ENCODE peak calls at places on chromosome 17, in six cellular contexts. One of them, this sample, is unnamed.
A peak's percentile ranks its signal among the peaks of the same experiment; 100 is the strongest.

GRCh38 chr17:62644487-62645173 is 17.2 kb downstream of the MRC2 start:
- DNase-seq in EL: no peak
- DNase-seq in astrocyte of the cerebellum: no peak
- DNase-seq in effector memory CD4-positive, alpha-beta T cell: no peak
- DNase-seq in psoas muscle: no peak
- DNase-seq in activated T-cell treated with anti-CD3 and anti-CD28 coated beads, Interleukin-2, amount 50 U/mL, for 72 hours: no peak
- DNase-seq in this sample: no peak

GRCh38 chr17:73007447-73007846 is 85.0 kb downstream of the SLC39A11 start:
- DNase-seq in EL: no peak
- DNase-seq in astrocyte of the cerebellum: no peak
- DNase-seq in effector memory CD4-positive, alpha-beta T cell: no peak
- DNase-seq in psoas muscle: no peak
- DNase-seq in activated T-cell treated with anti-CD3 and anti-CD28 coated beads, Interleukin-2, amount 50 U/mL, for 72 hours: no peak
- DNase-seq in this sample: no peak

GRCh38 chr17:17155568-17155967 is 50.6 kb downstream of the PLD6 start:
- DNase-seq in EL: no peak
- DNase-seq in astrocyte of the cerebellum: no peak
- DNase-seq in effector memory CD4-positive, alpha-beta T cell: no peak
- DNase-seq in psoas muscle: no peak
- DNase-seq in activated T-cell treated with anti-CD3 and anti-CD28 coated beads, Interleukin-2, amount 50 U/mL, for 72 hours: no peak
- DNase-seq in this sample: no peak

GRCh38 chr17:79045830-79046500 is 22.0 kb downstream of the C1QTNF1 start:
- DNase-seq in EL: peak; percentile 66
- DNase-seq in astrocyte of the cerebellum: no peak
- DNase-seq in effector memory CD4-positive, alpha-beta T cell: peak; percentile 36
- DNase-seq in psoas muscle: peak; percentile 76
- DNase-seq in activated T-cell treated with anti-CD3 and anti-CD28 coated beads, Interleukin-2, amount 50 U/mL, for 72 hours: peak; percentile 68
- DNase-seq in this sample: peak; percentile 87

GRCh38 chr17:62790554-62790953 is 17.6 kb downstream of the MARCHF10 start:
- DNase-seq in EL: peak; percentile 90
- DNase-seq in astrocyte of the cerebellum: no peak
- DNase-seq in effector memory CD4-positive, alpha-beta T cell: no peak
- DNase-seq in psoas muscle: no peak
- DNase-seq in activated T-cell treated with anti-CD3 and anti-CD28 coated beads, Interleukin-2, amount 50 U/mL, for 72 hours: no peak
- DNase-seq in this sample: no peak

GRCh38 chr17:74431568-74432483 is at the start of gene GPRC5C:
- DNase-seq in EL: no peak
- DNase-seq in astrocyte of the cerebellum: no peak
- DNase-seq in effector memory CD4-positive, alpha-beta T cell: no peak
- DNase-seq in psoas muscle: peak; percentile 79
- DNase-seq in activated T-cell treated with anti-CD3 and anti-CD28 coated beads, Interleukin-2, amount 50 U/mL, for 72 hours: peak; percentile 63
- DNase-seq in this sample: peak; percentile 95

GRCh38 chr17:82836823-82837357 is 2.9 kb downstream of the ZNF750 start:
- DNase-seq in EL: no peak
- DNase-seq in astrocyte of the cerebellum: no peak
- DNase-seq in effector memory CD4-positive, alpha-beta T cell: no peak
- DNase-seq in psoas muscle: no peak
- DNase-seq in activated T-cell treated with anti-CD3 and anti-CD28 coated beads, Interleukin-2, amount 50 U/mL, for 72 hours: no peak
- DNase-seq in this sample: no peak

GRCh38 chr17:36722121-36722902 is 120.9 kb downstream of the MRM1 start:
- DNase-seq in EL: peak; percentile 28
- DNase-seq in astrocyte of the cerebellum: no peak
- DNase-seq in effector memory CD4-positive, alpha-beta T cell: peak; percentile 49
- DNase-seq in psoas muscle: peak; percentile 54
- DNase-seq in activated T-cell treated with anti-CD3 and anti-CD28 coated beads, Interleukin-2, amount 50 U/mL, for 72 hours: peak; percentile 84
- DNase-seq in this sample: peak; percentile 71

GRCh38 chr17:979539-980405 is at the start of gene NXN:
- DNase-seq in EL: peak; percentile 76
- DNase-seq in astrocyte of the cerebellum: no peak
- DNase-seq in effector memory CD4-positive, alpha-beta T cell: peak; percentile 82
- DNase-seq in psoas muscle: peak; percentile 87
- DNase-seq in activated T-cell treated with anti-CD3 and anti-CD28 coated beads, Interleukin-2, amount 50 U/mL, for 72 hours: peak; percentile 89
- DNase-seq in this sample: peak; percentile 95

GRCh38 chr17:28702752-28703150 is 8.9 kb downstream of the PROCA1 start:
- DNase-seq in EL: no peak
- DNase-seq in astrocyte of the cerebellum: no peak
- DNase-seq in effector memory CD4-positive, alpha-beta T cell: no peak
- DNase-seq in psoas muscle: no peak
- DNase-seq in activated T-cell treated with anti-CD3 and anti-CD28 coated beads, Interleukin-2, amount 50 U/mL, for 72 hours: no peak
- DNase-seq in this sample: no peak

GRCh38 chr17:60671482-60671881 is 6.2 kb upstream of the BCAS3 start:
- DNase-seq in EL: peak; percentile 23
- DNase-seq in astrocyte of the cerebellum: no peak
- DNase-seq in effector memory CD4-positive, alpha-beta T cell: no peak
- DNase-seq in psoas muscle: no peak
- DNase-seq in activated T-cell treated with anti-CD3 and anti-CD28 coated beads, Interleukin-2, amount 50 U/mL, for 72 hours: no peak
- DNase-seq in this sample: no peak

GRCh38 chr17:2701161-2701995 is 10.2 kb downstream of the CLUH start:
- DNase-seq in EL: no peak
- DNase-seq in astrocyte of the cerebellum: no peak
- DNase-seq in effector memory CD4-positive, alpha-beta T cell: no peak
- DNase-seq in psoas muscle: no peak
- DNase-seq in activated T-cell treated with anti-CD3 and anti-CD28 coated beads, Interleukin-2, amount 50 U/mL, for 72 hours: no peak
- DNase-seq in this sample: no peak

GRCh38 chr17:376936-377863 is 24.6 kb upstream of the RPH3AL start:
- DNase-seq in EL: no peak
- DNase-seq in astrocyte of the cerebellum: no peak
- DNase-seq in effector memory CD4-positive, alpha-beta T cell: no peak
- DNase-seq in psoas muscle: peak; percentile 72
- DNase-seq in activated T-cell treated with anti-CD3 and anti-CD28 coated beads, Interleukin-2, amount 50 U/mL, for 72 hours: no peak
- DNase-seq in this sample: no peak

GRCh38 chr17:77419095-77419494 is 278.3 kb downstream of the SEC14L1 start:
- DNase-seq in EL: no peak
- DNase-seq in astrocyte of the cerebellum: no peak
- DNase-seq in effector memory CD4-positive, alpha-beta T cell: no peak
- DNase-seq in psoas muscle: no peak
- DNase-seq in activated T-cell treated with anti-CD3 and anti-CD28 coated beads, Interleukin-2, amount 50 U/mL, for 72 hours: no peak
- DNase-seq in this sample: no peak

GRCh38 chr17:11952610-11953009 is 44.7 kb downstream of the ZNF18 start:
- DNase-seq in EL: no peak
- DNase-seq in astrocyte of the cerebellum: no peak
- DNase-seq in effector memory CD4-positive, alpha-beta T cell: no peak
- DNase-seq in psoas muscle: no peak
- DNase-seq in activated T-cell treated with anti-CD3 and anti-CD28 coated beads, Interleukin-2, amount 50 U/mL, for 72 hours: no peak
- DNase-seq in this sample: no peak

GRCh38 chr17:57632294-57632693 is 112.8 kb downstream of the CCDC182 start:
- DNase-seq in EL: no peak
- DNase-seq in astrocyte of the cerebellum: no peak
- DNase-seq in effector memory CD4-positive, alpha-beta T cell: no peak
- DNase-seq in psoas muscle: no peak
- DNase-seq in activated T-cell treated with anti-CD3 and anti-CD28 coated beads, Interleukin-2, amount 50 U/mL, for 72 hours: no peak
- DNase-seq in this sample: no peak

GRCh38 chr17:82200743-82201497 is 11.7 kb downstream of the CCDC57 start:
- DNase-seq in EL: no peak
- DNase-seq in astrocyte of the cerebellum: no peak
- DNase-seq in effector memory CD4-positive, alpha-beta T cell: peak; percentile 46
- DNase-seq in psoas muscle: no peak
- DNase-seq in activated T-cell treated with anti-CD3 and anti-CD28 coated beads, Interleukin-2, amount 50 U/mL, for 72 hours: peak; percentile 82
- DNase-seq in this sample: no peak

GRCh38 chr17:44315760-44316731 is 7.6 kb downstream of the RUNDC3A start:
- DNase-seq in EL: no peak
- DNase-seq in astrocyte of the cerebellum: no peak
- DNase-seq in effector memory CD4-positive, alpha-beta T cell: no peak
- DNase-seq in psoas muscle: no peak
- DNase-seq in activated T-cell treated with anti-CD3 and anti-CD28 coated beads, Interleukin-2, amount 50 U/mL, for 72 hours: no peak
- DNase-seq in this sample: no peak

GRCh38 chr17:43851744-43852143 is 4.8 kb downstream of the CD300LG start:
- DNase-seq in EL: no peak
- DNase-seq in astrocyte of the cerebellum: no peak
- DNase-seq in effector memory CD4-positive, alpha-beta T cell: no peak
- DNase-seq in psoas muscle: no peak
- DNase-seq in activated T-cell treated with anti-CD3 and anti-CD28 coated beads, Interleukin-2, amount 50 U/mL, for 72 hours: no peak
- DNase-seq in this sample: no peak

GRCh38 chr17:75097865-75098264 is 10.1 kb downstream of the SLC16A5 start:
- DNase-seq in EL: no peak
- DNase-seq in astrocyte of the cerebellum: no peak
- DNase-seq in effector memory CD4-positive, alpha-beta T cell: no peak
- DNase-seq in psoas muscle: no peak
- DNase-seq in activated T-cell treated with anti-CD3 and anti-CD28 coated beads, Interleukin-2, amount 50 U/mL, for 72 hours: no peak
- DNase-seq in this sample: no peak

GRCh38 chr17:1963250-1963649 is 61.9 kb downstream of the RTN4RL1 start:
- DNase-seq in EL: no peak
- DNase-seq in astrocyte of the cerebellum: no peak
- DNase-seq in effector memory CD4-positive, alpha-beta T cell: no peak
- DNase-seq in psoas muscle: no peak
- DNase-seq in activated T-cell treated with anti-CD3 and anti-CD28 coated beads, Interleukin-2, amount 50 U/mL, for 72 hours: no peak
- DNase-seq in this sample: no peak

GRCh38 chr17:48499248-48499647 is 31.6 kb downstream of the HOXB1 start:
- DNase-seq in EL: no peak
- DNase-seq in astrocyte of the cerebellum: no peak
- DNase-seq in effector memory CD4-positive, alpha-beta T cell: no peak
- DNase-seq in psoas muscle: no peak
- DNase-seq in activated T-cell treated with anti-CD3 and anti-CD28 coated beads, Interleukin-2, amount 50 U/mL, for 72 hours: no peak
- DNase-seq in this sample: no peak

GRCh38 chr17:81870155-81870977 is 771 bp downstream of the ARHGDIA start:
- DNase-seq in EL: peak; percentile 61
- DNase-seq in astrocyte of the cerebellum: no peak
- DNase-seq in effector memory CD4-positive, alpha-beta T cell: no peak
- DNase-seq in psoas muscle: peak; percentile 53
- DNase-seq in activated T-cell treated with anti-CD3 and anti-CD28 coated beads, Interleukin-2, amount 50 U/mL, for 72 hours: peak; percentile 55
- DNase-seq in this sample: peak; percentile 63

GRCh38 chr17:16250635-16251034 is 33.6 kb downstream of the PIGL start:
- DNase-seq in EL: peak; percentile 35
- DNase-seq in astrocyte of the cerebellum: no peak
- DNase-seq in effector memory CD4-positive, alpha-beta T cell: no peak
- DNase-seq in psoas muscle: no peak
- DNase-seq in activated T-cell treated with anti-CD3 and anti-CD28 coated beads, Interleukin-2, amount 50 U/mL, for 72 hours: no peak
- DNase-seq in this sample: peak; percentile 32

GRCh38 chr17:65062168-65062915 is 5.8 kb upstream of the GNA13 start:
- DNase-seq in EL: no peak
- DNase-seq in astrocyte of the cerebellum: no peak
- DNase-seq in effector memory CD4-positive, alpha-beta T cell: no peak
- DNase-seq in psoas muscle: no peak
- DNase-seq in activated T-cell treated with anti-CD3 and anti-CD28 coated beads, Interleukin-2, amount 50 U/mL, for 72 hours: no peak
- DNase-seq in this sample: peak; percentile 43

GRCh38 chr17:8121531-8122390 is 2.1 kb downstream of the HES7 start:
- DNase-seq in EL: peak; percentile 84
- DNase-seq in astrocyte of the cerebellum: no peak
- DNase-seq in effector memory CD4-positive, alpha-beta T cell: no peak
- DNase-seq in psoas muscle: peak; percentile 62
- DNase-seq in activated T-cell treated with anti-CD3 and anti-CD28 coated beads, Interleukin-2, amount 50 U/mL, for 72 hours: peak; percentile 83
- DNase-seq in this sample: peak; percentile 88

GRCh38 chr17:71909155-71909554 is 211.7 kb upstream of the SOX9 start:
- DNase-seq in EL: no peak
- DNase-seq in astrocyte of the cerebellum: no peak
- DNase-seq in effector memory CD4-positive, alpha-beta T cell: no peak
- DNase-seq in psoas muscle: no peak
- DNase-seq in activated T-cell treated with anti-CD3 and anti-CD28 coated beads, Interleukin-2, amount 50 U/mL, for 72 hours: no peak
- DNase-seq in this sample: no peak

GRCh38 chr17:29510953-29511352 is 55.9 kb downstream of the ABHD15 start:
- DNase-seq in EL: no peak
- DNase-seq in astrocyte of the cerebellum: no peak
- DNase-seq in effector memory CD4-positive, alpha-beta T cell: no peak
- DNase-seq in psoas muscle: no peak
- DNase-seq in activated T-cell treated with anti-CD3 and anti-CD28 coated beads, Interleukin-2, amount 50 U/mL, for 72 hours: no peak
- DNase-seq in this sample: no peak

GRCh38 chr17:80270836-80271235 is 10.2 kb downstream of the RNF213 start:
- DNase-seq in EL: peak; percentile 41
- DNase-seq in astrocyte of the cerebellum: no peak
- DNase-seq in effector memory CD4-positive, alpha-beta T cell: peak; percentile 27
- DNase-seq in psoas muscle: no peak
- DNase-seq in activated T-cell treated with anti-CD3 and anti-CD28 coated beads, Interleukin-2, amount 50 U/mL, for 72 hours: peak; percentile 58
- DNase-seq in this sample: no peak